ENCODE peak calls at places on chromosomes 3 and 15, in eight cellular contexts. T, M, S, F, O, A, K and V are unnamed samples.

GRCh38 chr3:133384331-133385027 is 15.4 kb upstream of the BFSP2 start:
- DNase-seq in T (peak), S (peak), A (peak), K (peak), O (peak), M (peak), F (peak), V (peak)

GRCh38 chr3:17136251-17136721 is 251.5 kb downstream of the PLCL2 start:
- DNase-seq in S (no peak), K (no peak), M (no peak), A (no peak), F (no peak), T (no peak), O (peak), V (no peak)

GRCh38 chr15:65993762-65994161 is 124.5 kb downstream of the RAB11A start:
- DNase-seq in T (peak), S (no peak), K (no peak), M (no peak), A (no peak), O (no peak), F (no peak), V (no peak)

GRCh38 chr3:167728176-167728575 is 6.5 kb downstream of the PDCD10 start:
- DNase-seq in M (no peak), T (no peak), O (no peak), F (no peak), K (no peak), S (peak), A (peak), V (peak)

GRCh38 chr15:65533057-65533752 is 2.9 kb downstream of the HACD3 start:
- DNase-seq in S (no peak), K (no peak), F (no peak), O (peak), M (no peak), T (no peak), A (no peak), V (no peak)

GRCh38 chr3:54714035-54714434 is 213.8 kb downstream of the LRTM1 start:
- DNase-seq in A (no peak), F (no peak), T (no peak), M (no peak), O (no peak), S (no peak), K (no peak), V (no peak)

GRCh38 chr3:133401374-133402135 is 1.7 kb downstream of the BFSP2 start:
- DNase-seq in S (no peak), F (no peak), T (no peak), O (peak), K (no peak), M (no peak), A (no peak), V (no peak)

GRCh38 chr15:79066391-79067090 is 24.0 kb downstream of the RASGRF1 start:
- DNase-seq in F (no peak), M (no peak), T (no peak), S (no peak), O (no peak), K (no peak), A (no peak), V (no peak)

GRCh38 chr15:90268415-90268814 is 2.9 kb downstream of the NGRN start:
- DNase-seq in F (no peak), S (no peak), A (no peak), K (no peak), T (no peak), M (no peak), O (peak), V (no peak)

GRCh38 chr15:87347806-87348515 is 908.6 kb downstream of the NTRK3 start:
- DNase-seq in T (no peak), S (no peak), O (no peak), A (no peak), K (no peak), M (no peak), F (no peak), V (no peak)

GRCh38 chr15:71945012-71945411 is 134.7 kb downstream of the NR2E3 start:
- DNase-seq in O (no peak), S (no peak), A (no peak), M (no peak), F (no peak), K (no peak), T (no peak), V (no peak)

GRCh38 chr3:176663819-176664218 is 533.5 kb downstream of the TBL1XR1 start:
- DNase-seq in S (peak), M (no peak), T (no peak), F (peak), K (no peak), A (peak), O (peak), V (peak)

GRCh38 chr3:42751609-42752008 is 21.4 kb downstream of the CCDC13 start:
- DNase-seq in A (no peak), M (no peak), S (no peak), T (no peak), F (no peak), K (no peak), O (no peak), V (no peak)

GRCh38 chr3:59609967-59610366 is 560.1 kb upstream of the CFAP20DC start:
- DNase-seq in T (no peak), M (no peak), O (peak), K (no peak), S (no peak), F (no peak), A (no peak), V (no peak)

GRCh38 chr3:64445318-64446300 is 220.3 kb upstream of the PRICKLE2 start:
- DNase-seq in A (no peak), S (peak), T (no peak), K (no peak), M (no peak), F (no peak), O (peak), V (no peak)

GRCh38 chr3:81910244-81910852 is 148.9 kb upstream of the GBE1 start:
- DNase-seq in M (peak), K (no peak), T (no peak), A (peak), F (peak), S (peak), O (peak), V (no peak)

GRCh38 chr15:70200511-70200991 is 102.8 kb upstream of the TLE3 start:
- DNase-seq in T (no peak), M (no peak), F (no peak), O (peak), A (no peak), S (no peak), K (no peak), V (no peak)

GRCh38 chr3:43923101-43923979 is 232.6 kb downstream of the ABHD5 start:
- DNase-seq in K (no peak), M (no peak), T (no peak), S (no peak), O (peak), A (no peak), F (no peak), V (no peak)

GRCh38 chr3:16817201-16817600 is 67.6 kb upstream of the PLCL2 start:
- DNase-seq in A (no peak), O (peak), S (no peak), T (no peak), F (no peak), K (no peak), M (no peak), V (no peak)

GRCh38 chr3:5479229-5479799 is 291.8 kb downstream of the EDEM1 start:
- DNase-seq in A (no peak), K (peak), M (peak), O (peak), S (peak), T (no peak), F (no peak), V (no peak)

GRCh38 chr3:28940530-28940929 is 340.3 kb upstream of the RBMS3 start:
- DNase-seq in T (no peak), F (no peak), A (peak), S (no peak), M (no peak), O (no peak), K (no peak), V (peak)